ENCODE peak calls at places on chromosomes 3 and 15, in six cellular contexts. One of them, this sample, is unnamed.

GRCh38 chr3:62525276-62525675 is 151.9 kb upstream of the FEZF2 start:
- DNase-seq in fibroblast of lung: peak; percentile 27
- DNase-seq in stomach: no peak
- DNase-seq in CD8-positive, alpha-beta memory T cell: no peak
- DNase-seq in heart left ventricle: no peak
- DNase-seq in SK-N-SH: no peak
- DNase-seq in this sample: no peak

GRCh38 chr3:187802928-187803259 is 57.6 kb upstream of the BCL6 start:
- DNase-seq in stomach: no peak
- DNase-seq in heart left ventricle: no peak
- DNase-seq in CD8-positive, alpha-beta memory T cell: peak; percentile 29
- DNase-seq in SK-N-SH: no peak
- DNase-seq in fibroblast of lung: no peak
- DNase-seq in this sample: no peak

GRCh38 chr3:59937206-59937605 is 887.4 kb upstream of the CFAP20DC start:
- DNase-seq in stomach: no peak
- DNase-seq in heart left ventricle: no peak
- DNase-seq in CD8-positive, alpha-beta memory T cell: no peak
- DNase-seq in fibroblast of lung: no peak
- DNase-seq in SK-N-SH: no peak
- DNase-seq in this sample: no peak

GRCh38 chr15:48005921-48006541 is 114.8 kb upstream of the SLC24A5 start:
- DNase-seq in heart left ventricle: no peak
- DNase-seq in fibroblast of lung: no peak
- DNase-seq in CD8-positive, alpha-beta memory T cell: no peak
- DNase-seq in SK-N-SH: no peak
- DNase-seq in stomach: peak; percentile 53
- DNase-seq in this sample: no peak

GRCh38 chr3:17359911-17360310 is 382.5 kb downstream of the TBC1D5 start:
- DNase-seq in SK-N-SH: no peak
- DNase-seq in CD8-positive, alpha-beta memory T cell: no peak
- DNase-seq in stomach: no peak
- DNase-seq in heart left ventricle: no peak
- DNase-seq in fibroblast of lung: no peak
- DNase-seq in this sample: no peak

GRCh38 chr3:129654126-129654525 is 47.6 kb upstream of the PLXND1 start:
- DNase-seq in stomach: no peak
- DNase-seq in fibroblast of lung: peak; percentile 29
- DNase-seq in SK-N-SH: no peak
- DNase-seq in heart left ventricle: no peak
- DNase-seq in CD8-positive, alpha-beta memory T cell: no peak
- DNase-seq in this sample: no peak

GRCh38 chr15:35738370-35738769 is 192.4 kb upstream of the DPH6 start:
- DNase-seq in SK-N-SH: no peak
- DNase-seq in CD8-positive, alpha-beta memory T cell: no peak
- DNase-seq in heart left ventricle: no peak
- DNase-seq in fibroblast of lung: peak; percentile 35
- DNase-seq in stomach: no peak
- DNase-seq in this sample: no peak

GRCh38 chr15:51227967-51228783 is 110.2 kb downstream of the CYP19A1 start:
- DNase-seq in CD8-positive, alpha-beta memory T cell: no peak
- DNase-seq in fibroblast of lung: peak; percentile 88
- DNase-seq in heart left ventricle: peak; percentile 19
- DNase-seq in SK-N-SH: no peak
- DNase-seq in stomach: no peak
- DNase-seq in this sample: no peak

GRCh38 chr3:23888617-23889228 is 28.1 kb downstream of the NKIRAS1 start:
- DNase-seq in SK-N-SH: no peak
- DNase-seq in heart left ventricle: no peak
- DNase-seq in stomach: no peak
- DNase-seq in CD8-positive, alpha-beta memory T cell: peak; percentile 14
- DNase-seq in fibroblast of lung: peak; percentile 74
- DNase-seq in this sample: no peak

GRCh38 chr3:113896930-113897329 is 50.9 kb upstream of the ZDHHC23 start:
- DNase-seq in CD8-positive, alpha-beta memory T cell: no peak
- DNase-seq in heart left ventricle: no peak
- DNase-seq in stomach: no peak
- DNase-seq in fibroblast of lung: no peak
- DNase-seq in SK-N-SH: no peak
- DNase-seq in this sample: no peak

GRCh38 chr15:60009124-60009523 is 5.0 kb downstream of the FOXB1 start:
- DNase-seq in CD8-positive, alpha-beta memory T cell: no peak
- DNase-seq in heart left ventricle: no peak
- DNase-seq in stomach: no peak
- DNase-seq in fibroblast of lung: no peak
- DNase-seq in SK-N-SH: no peak
- DNase-seq in this sample: no peak

GRCh38 chr15:60004846-60005351 is 788 bp downstream of the FOXB1 start:
- DNase-seq in fibroblast of lung: peak; percentile 27
- DNase-seq in SK-N-SH: peak; percentile 36
- DNase-seq in heart left ventricle: no peak
- DNase-seq in CD8-positive, alpha-beta memory T cell: no peak
- DNase-seq in stomach: no peak
- DNase-seq in this sample: peak; percentile 31

GRCh38 chr15:60006203-60006782 is 2.2 kb downstream of the FOXB1 start:
- DNase-seq in SK-N-SH: peak; percentile 40
- DNase-seq in heart left ventricle: no peak
- DNase-seq in stomach: no peak
- DNase-seq in CD8-positive, alpha-beta memory T cell: peak; percentile 52
- DNase-seq in fibroblast of lung: peak; percentile 36
- DNase-seq in this sample: no peak

GRCh38 chr15:60005352-60006202 is 1.5 kb downstream of the FOXB1 start:
- DNase-seq in stomach: no peak
- DNase-seq in CD8-positive, alpha-beta memory T cell: no peak
- DNase-seq in SK-N-SH: peak; percentile 32
- DNase-seq in heart left ventricle: no peak
- DNase-seq in fibroblast of lung: no peak
- DNase-seq in this sample: no peak

GRCh38 chr15:60006808-60007346 is 2.8 kb downstream of the FOXB1 start:
- DNase-seq in heart left ventricle: no peak
- DNase-seq in CD8-positive, alpha-beta memory T cell: no peak
- DNase-seq in SK-N-SH: no peak
- DNase-seq in stomach: no peak
- DNase-seq in fibroblast of lung: no peak
- DNase-seq in this sample: no peak
- H3K27me3 ChIP-seq in heart left ventricle: peaks cover 55% of the 10 kb centered on the region
- H3K27me3 ChIP-seq in CD8-positive, alpha-beta memory T cell: peaks cover 89% of the 10 kb centered on the region
- H3K27me3 ChIP-seq in SK-N-SH: peaks cover 86% of the 10 kb centered on the region
- H3K27me3 ChIP-seq in stomach: peaks cover 36% of the 10 kb centered on the region
- H3K27me3 ChIP-seq in fibroblast of lung: peaks cover 70% of the 10 kb centered on the region
- H3K27me3 ChIP-seq in this sample: peaks cover 30% of the 10 kb centered on the region

GRCh38 chr3:51978143-51978502 is 3.3 kb downstream of the ABHD14A start:
- DNase-seq in stomach: no peak
- DNase-seq in heart left ventricle: no peak
- DNase-seq in CD8-positive, alpha-beta memory T cell: no peak
- DNase-seq in fibroblast of lung: no peak
- DNase-seq in SK-N-SH: no peak
- DNase-seq in this sample: no peak

GRCh38 chr3:51975857-51976549 is 1.1 kb downstream of the ABHD14A start:
- DNase-seq in CD8-positive, alpha-beta memory T cell: peak; percentile 20
- DNase-seq in stomach: peak; percentile 62
- DNase-seq in SK-N-SH: peak; percentile 89
- DNase-seq in fibroblast of lung: peak; percentile 69
- DNase-seq in heart left ventricle: peak; percentile 79
- DNase-seq in this sample: peak; percentile 73

GRCh38 chr3:51980253-51980652 is 3.1 kb upstream of the ACY1 start:
- DNase-seq in SK-N-SH: no peak
- DNase-seq in CD8-positive, alpha-beta memory T cell: no peak
- DNase-seq in fibroblast of lung: no peak
- DNase-seq in heart left ventricle: no peak
- DNase-seq in stomach: no peak
- DNase-seq in this sample: no peak

GRCh38 chr3:51974963-51975856 is at the start of gene ABHD14A:
- DNase-seq in CD8-positive, alpha-beta memory T cell: peak; percentile 78
- DNase-seq in SK-N-SH: peak; percentile 92
- DNase-seq in fibroblast of lung: peak; percentile 53
- DNase-seq in stomach: peak; percentile 78
- DNase-seq in heart left ventricle: peak; percentile 78
- DNase-seq in this sample: peak; percentile 93

DNA sequence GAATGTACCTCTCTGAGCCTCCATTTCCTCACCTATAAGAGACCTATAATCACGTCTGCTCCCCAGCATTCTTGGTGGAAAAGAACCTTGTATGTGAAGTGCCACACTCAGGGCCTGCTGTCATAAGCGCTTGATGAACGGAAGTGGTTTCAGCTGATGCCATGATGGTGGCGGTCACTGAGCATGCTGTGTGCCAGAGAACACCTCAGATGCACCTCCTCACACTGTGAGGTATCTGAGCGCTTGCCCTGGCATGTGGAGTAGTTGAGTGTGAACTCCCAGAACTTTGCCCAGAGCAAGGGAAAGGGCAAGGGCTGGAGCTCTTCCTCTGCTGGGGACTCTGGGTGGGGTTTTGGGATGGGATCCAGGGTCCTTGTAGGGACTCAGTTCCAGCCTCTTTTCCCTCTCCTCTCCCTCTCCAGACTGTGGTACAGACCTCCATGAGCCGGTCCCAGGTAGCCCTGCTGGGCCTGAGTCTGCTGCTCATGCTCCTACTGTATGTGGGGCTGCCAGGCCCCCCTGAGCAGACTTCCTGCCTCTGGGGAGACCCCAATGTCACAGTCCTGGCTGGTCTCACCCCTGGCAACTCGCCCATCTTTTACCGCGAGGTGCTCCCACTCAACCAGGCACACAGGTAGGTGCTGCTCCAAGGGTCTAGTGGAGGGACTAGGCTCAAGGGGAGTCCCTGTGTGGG is 2.7 kb downstream of the ABHD14A start:
- DNase-seq in stomach: no peak
- DNase-seq in SK-N-SH: no peak
- DNase-seq in CD8-positive, alpha-beta memory T cell: peak; percentile 41
- DNase-seq in fibroblast of lung: no peak
- DNase-seq in heart left ventricle: no peak
- DNase-seq in this sample: no peak
- H3K27ac ChIP-seq in stomach: no peak overlapping the region
- H3K27ac ChIP-seq in SK-N-SH: no peak overlapping the region
- H3K27ac ChIP-seq in CD8-positive, alpha-beta memory T cell: no peak overlapping the region
- H3K27ac ChIP-seq in fibroblast of lung: no peak overlapping the region
- H3K27ac ChIP-seq in heart left ventricle: peak overlapping the region; percentile 49
- H3K27ac ChIP-seq in this sample: no peak overlapping the region

GRCh38 chr3:120368172-120368571 is 19.0 kb upstream of the LRRC58 start:
- DNase-seq in SK-N-SH: no peak
- DNase-seq in heart left ventricle: no peak
- DNase-seq in stomach: no peak
- DNase-seq in fibroblast of lung: no peak
- DNase-seq in CD8-positive, alpha-beta memory T cell: no peak
- DNase-seq in this sample: no peak

GRCh38 chr3:120369000-120369399 is 19.8 kb upstream of the LRRC58 start:
- DNase-seq in fibroblast of lung: no peak
- DNase-seq in stomach: no peak
- DNase-seq in SK-N-SH: no peak
- DNase-seq in heart left ventricle: no peak
- DNase-seq in CD8-positive, alpha-beta memory T cell: no peak
- DNase-seq in this sample: no peak

GRCh38 chr3:120364821-120365220 is 15.7 kb upstream of the LRRC58 start:
- DNase-seq in fibroblast of lung: peak; percentile 3
- DNase-seq in stomach: no peak
- DNase-seq in SK-N-SH: no peak
- DNase-seq in heart left ventricle: no peak
- DNase-seq in CD8-positive, alpha-beta memory T cell: no peak
- DNase-seq in this sample: no peak

DNA sequence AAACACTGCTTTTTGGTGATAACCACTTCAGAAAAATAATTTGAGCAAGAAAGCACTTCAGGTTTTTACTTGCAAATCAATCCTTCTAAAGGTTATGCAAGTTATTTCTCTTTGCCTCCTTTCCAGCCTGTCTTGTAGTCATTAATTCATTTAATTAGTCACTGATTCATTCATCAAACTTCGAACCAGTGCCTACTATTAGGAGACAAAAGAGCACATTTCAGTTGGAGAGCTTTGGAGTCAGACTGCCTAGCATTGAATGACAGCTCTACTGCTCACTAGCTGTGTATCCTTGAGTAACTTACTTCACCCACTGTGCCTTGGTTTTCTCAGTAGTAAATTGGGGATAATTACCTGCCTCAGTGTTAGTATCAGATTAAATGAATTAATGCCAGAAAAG is 14.9 kb upstream of the LRRC58 start:
- DNase-seq in CD8-positive, alpha-beta memory T cell: no peak
- DNase-seq in SK-N-SH: no peak
- DNase-seq in heart left ventricle: no peak
- DNase-seq in stomach: no peak
- DNase-seq in fibroblast of lung: no peak
- DNase-seq in this sample: no peak
- H3K27me3 ChIP-seq in CD8-positive, alpha-beta memory T cell: no peaks in the 10 kb centered on the region
- H3K27me3 ChIP-seq in SK-N-SH: no peaks in the 10 kb centered on the region
- H3K27me3 ChIP-seq in heart left ventricle: no peaks in the 10 kb centered on the region
- H3K27me3 ChIP-seq in stomach: no peaks in the 10 kb centered on the region
- H3K27me3 ChIP-seq in fibroblast of lung: peaks cover 4% of the 10 kb centered on the region
- H3K27me3 ChIP-seq in this sample: no peaks in the 10 kb centered on the region

GRCh38 chr3:57091471-57091870 is 31.0 kb downstream of the SPATA12 start:
- DNase-seq in SK-N-SH: no peak
- DNase-seq in stomach: no peak
- DNase-seq in fibroblast of lung: peak; percentile 73
- DNase-seq in CD8-positive, alpha-beta memory T cell: no peak
- DNase-seq in heart left ventricle: no peak
- DNase-seq in this sample: no peak
- H3K27ac ChIP-seq in SK-N-SH: no peak overlapping the region
- H3K27ac ChIP-seq in stomach: no peak overlapping the region
- H3K27ac ChIP-seq in fibroblast of lung: no peak overlapping the region
- H3K27ac ChIP-seq in CD8-positive, alpha-beta memory T cell: no peak overlapping the region
- H3K27ac ChIP-seq in heart left ventricle: peak overlapping the region; percentile 48
- H3K27ac ChIP-seq in this sample: no peak overlapping the region

GRCh38 chr15:101641894-101642293 is 10.3 kb downstream of the TM2D3 start:
- DNase-seq in CD8-positive, alpha-beta memory T cell: peak; percentile 52
- DNase-seq in heart left ventricle: no peak
- DNase-seq in stomach: no peak
- DNase-seq in SK-N-SH: peak; percentile 35
- DNase-seq in fibroblast of lung: no peak
- DNase-seq in this sample: no peak
- H3K27me3 ChIP-seq in CD8-positive, alpha-beta memory T cell: no peaks in the 10 kb centered on the region
- H3K27me3 ChIP-seq in heart left ventricle: no peaks in the 10 kb centered on the region
- H3K27me3 ChIP-seq in stomach: no peaks in the 10 kb centered on the region
- H3K27me3 ChIP-seq in SK-N-SH: no peaks in the 10 kb centered on the region
- H3K27me3 ChIP-seq in fibroblast of lung: no peaks in the 10 kb centered on the region
- H3K27me3 ChIP-seq in this sample: no peaks in the 10 kb centered on the region

GRCh38 chr3:42651248-42652091 is 2.0 kb upstream of the ZBTB47 start:
- DNase-seq in stomach: no peak
- DNase-seq in heart left ventricle: no peak
- DNase-seq in SK-N-SH: no peak
- DNase-seq in CD8-positive, alpha-beta memory T cell: no peak
- DNase-seq in fibroblast of lung: peak; percentile 57
- DNase-seq in this sample: no peak
- H3K27ac ChIP-seq in stomach: peak overlapping the region; percentile 90
- H3K27ac ChIP-seq in heart left ventricle: peak overlapping the region; percentile 87
- H3K27ac ChIP-seq in SK-N-SH: peak overlapping the region; percentile 83
- H3K27ac ChIP-seq in CD8-positive, alpha-beta memory T cell: no peak overlapping the region
- H3K27ac ChIP-seq in fibroblast of lung: peak overlapping the region; percentile 80
- H3K27ac ChIP-seq in this sample: no peak overlapping the region

DNA sequence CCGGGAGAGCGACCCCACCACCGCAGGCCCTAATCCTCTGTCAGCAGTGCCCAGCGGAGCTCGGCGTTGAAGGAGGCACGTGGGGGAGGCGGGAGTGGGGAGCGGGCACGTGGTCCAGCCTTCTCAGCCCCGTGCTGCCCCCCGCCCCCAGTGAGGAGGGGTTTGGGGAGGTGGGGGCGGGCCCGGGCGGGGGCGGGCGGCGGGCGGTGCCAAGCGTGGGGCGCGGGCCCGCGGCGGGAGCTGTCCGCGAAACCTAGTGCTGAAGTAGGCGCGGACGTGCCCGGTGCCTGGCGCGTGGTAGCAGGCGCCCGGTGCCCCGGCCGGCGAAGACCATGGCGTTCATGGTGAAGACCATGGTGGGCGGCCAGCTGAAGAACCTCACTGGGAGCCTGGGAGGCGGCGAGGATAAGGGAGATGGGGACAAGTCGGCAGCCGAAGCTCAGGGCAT is at the start of gene CPLX3:
- DNase-seq in stomach: peak; percentile 34
- DNase-seq in CD8-positive, alpha-beta memory T cell: peak; percentile 44
- DNase-seq in SK-N-SH: peak; percentile 62
- DNase-seq in fibroblast of lung: no peak
- DNase-seq in heart left ventricle: no peak
- DNase-seq in this sample: no peak
- H3K27me3 ChIP-seq in stomach: no peaks in the 10 kb centered on the region
- H3K27me3 ChIP-seq in CD8-positive, alpha-beta memory T cell: peaks cover 15% of the 10 kb centered on the region
- H3K27me3 ChIP-seq in SK-N-SH: peaks cover 24% of the 10 kb centered on the region
- H3K27me3 ChIP-seq in fibroblast of lung: peaks cover 17% of the 10 kb centered on the region
- H3K27me3 ChIP-seq in heart left ventricle: no peaks in the 10 kb centered on the region
- H3K27me3 ChIP-seq in this sample: no peaks in the 10 kb centered on the region